ENCODE peak calls at places on chromosome X, in four cellular contexts. P is activated T-helper 1 cell treated with Interleukin-2 at 50 U/mL for 16 hours; S is activated CD4-positive, alpha-beta T cell treated with anti-CD3 and anti-CD28 coated beads, Interleukin-2, amount 50 U/mL, for 48 hours; A is AG09309. H is an unnamed sample.
A peak's percentile ranks its signal among the peaks of the same experiment; 100 is the strongest.

GRCh38 chrX:23908219-23909003 is 605 bp downstream of the CXorf58 start:
- DNase-seq in S (no peak), P (no peak), A (no peak), H (no peak)

GRCh38 chrX:85111347-85111746 is 107.7 kb downstream of the APOOL start:
- DNase-seq in S (no peak), P (no peak), A (no peak), H (no peak)

GRCh38 chrX:11137543-11138139 is 26.5 kb downstream of the HCCS start:
- DNase-seq in P (no peak), A (peak; percentile 45), S (no peak), H (no peak)

GRCh38 chrX:15761564-15762191 is 23.6 kb downstream of the CA5B start:
- DNase-seq in S (no peak), P (no peak), A (no peak), H (no peak)

GRCh38 chrX:109600114-109600710 is 24.8 kb downstream of the KCNE5 start:
- DNase-seq in S (no peak), P (no peak), A (no peak), H (no peak)

GRCh38 chrX:120301960-120302359 is 9.3 kb downstream of the TMEM255A start:
- DNase-seq in A (no peak), P (no peak), S (no peak), H (no peak)

GRCh38 chrX:20500171-20500865 is 233.6 kb upstream of the RPS6KA3 start:
- DNase-seq in P (no peak), S (peak; percentile 10), A (no peak), H (no peak)

GRCh38 chrX:23792861-23793553 is 10.0 kb downstream of the SAT1 start:
- DNase-seq in A (no peak), S (no peak), P (no peak), H (no peak)

GRCh38 chrX:67543818-67544217 is at the start of gene AR:
- DNase-seq in P (no peak), S (no peak), A (no peak), H (no peak)

GRCh38 chrX:129667412-129667811 is 12.7 kb upstream of the APLN start:
- DNase-seq in P (no peak), A (no peak), S (no peak), H (no peak)

GRCh38 chrX:125778256-125778655 is 387.8 kb downstream of the DCAF12L2 start:
- DNase-seq in P (no peak), S (no peak), A (no peak), H (no peak)

GRCh38 chrX:110012818-110013484 is 10.0 kb downstream of the TMEM164 start:
- DNase-seq in S (no peak), A (no peak), P (no peak), H (no peak)

GRCh38 chrX:113422323-113422722 is 581.7 kb upstream of the AMOT start:
- DNase-seq in S (no peak), A (no peak), P (no peak), H (no peak)

GRCh38 chrX:16963216-16963615 is 16.8 kb downstream of the REPS2 start:
- DNase-seq in A (no peak), S (no peak), P (no peak), H (no peak)

GRCh38 chrX:11756354-11757318 is 1.4 kb upstream of the MSL3 start:
- DNase-seq in S (no peak), P (no peak), A (no peak), H (no peak)